ENCODE peak calls at places on chromosomes 12 and 14, in eight cellular contexts. G is fibroblast of lung, K is RPMI8226, Y is osteocyte, R is posterior cingulate gyrus, V is endothelial cell, W is cardiac fibroblast, H is amniotic stem cell. Q is an unnamed sample.

GRCh38 chr12:84969226-84969625 is 56.6 kb upstream of the SLC6A15 start:
- DNase-seq in W (no peak), H (no peak), V (no peak), G (no peak), R (no peak), Y (no peak), K (no peak), Q (no peak)

GRCh38 chr14:81401420-81402122 is 1.4 kb upstream of the STON2 start:
- DNase-seq in K (peak), G (peak), R (no peak), H (no peak), W (peak), V (no peak), Y (no peak), Q (no peak)

GRCh38 chr12:4270670-4271432 is 2.7 kb upstream of the CCND2 start:
- DNase-seq in R (no peak), W (peak), H (no peak), G (peak), K (peak), Y (peak), V (peak), Q (peak)

GRCh38 chr14:63011609-63012008 is 33.6 kb downstream of the KCNH5 start:
- DNase-seq in V (no peak), K (no peak), R (no peak), G (peak), H (no peak), W (no peak), Y (no peak), Q (no peak)

GRCh38 chr12:29782821-29783772 is 645 bp downstream of the TMTC1 start:
- DNase-seq in W (peak), R (peak), H (no peak), G (peak), V (peak), K (peak), Y (peak), Q (peak)

GRCh38 chr12:89206375-89206774 is 145.9 kb downstream of the DUSP6 start:
- DNase-seq in W (no peak), H (no peak), K (no peak), R (no peak), G (no peak), V (no peak), Y (no peak), Q (no peak)

GRCh38 chr12:132729541-132730320 is 19.1 kb downstream of the PGAM5 start:
- DNase-seq in G (no peak), H (no peak), W (peak), Y (no peak), V (no peak), R (peak), K (no peak), Q (no peak)

GRCh38 chr12:102955926-102956737 is 1.3 kb upstream of the ASCL1 start:
- DNase-seq in K (no peak), Y (no peak), R (no peak), W (no peak), H (no peak), G (no peak), V (peak), Q (no peak)

GRCh38 chr12:55743967-55744931 is 1.3 kb downstream of the GDF11 start:
- DNase-seq in W (no peak), H (no peak), V (no peak), Y (no peak), G (no peak), R (no peak), K (peak), Q (no peak)

GRCh38 chr12:22656835-22657234 is 31.9 kb downstream of the ETNK1 start:
- DNase-seq in W (no peak), H (no peak), V (no peak), G (no peak), K (no peak), R (no peak), Y (no peak), Q (no peak)

GRCh38 chr12:131628766-131629448 is 82.0 kb upstream of the SFSWAP start:
- DNase-seq in V (no peak), R (no peak), K (no peak), W (no peak), H (no peak), G (no peak), Y (no peak), Q (no peak)

GRCh38 chr14:94936411-94936892 is 166.5 kb upstream of the GSC start:
- DNase-seq in K (no peak), H (no peak), R (peak), W (peak), Y (no peak), V (no peak), G (peak), Q (no peak)

GRCh38 chr12:24404086-24404815 is 454.8 kb upstream of the SOX5 start:
- DNase-seq in W (peak), K (no peak), R (no peak), G (peak), H (no peak), V (no peak), Y (no peak), Q (no peak)

GRCh38 chr14:75884198-75884611 is 97.6 kb downstream of the TGFB3 start:
- DNase-seq in R (no peak), V (peak), H (peak), W (peak), Y (peak), G (peak), K (no peak), Q (no peak)

GRCh38 chr14:95514131-95515079 is 2.0 kb downstream of the SYNE3 start:
- DNase-seq in H (no peak), R (no peak), W (no peak), Y (no peak), V (no peak), K (peak), G (no peak), Q (no peak)

GRCh38 chr14:58705066-58705465 is 67.3 kb downstream of the DACT1 start:
- DNase-seq in Y (no peak), K (no peak), W (no peak), V (no peak), H (no peak), R (no peak), G (peak), Q (no peak)

GRCh38 chr12:76790564-76791552 is 26.9 kb downstream of the ZDHHC17 start:
- DNase-seq in H (no peak), R (no peak), K (peak), Y (no peak), W (peak), G (peak), V (no peak), Q (no peak)

GRCh38 chr14:89386214-89386886 is 30.7 kb downstream of the FOXN3 start:
- DNase-seq in R (no peak), Y (no peak), G (peak), W (peak), V (no peak), K (no peak), H (no peak), Q (no peak)

GRCh38 chr12:112627851-112628250 is 163.7 kb upstream of the RPH3A start:
- DNase-seq in H (no peak), K (no peak), V (peak), G (no peak), W (no peak), Y (no peak), R (no peak), Q (no peak)

GRCh38 chr12:47825239-47825639 is 5.5 kb upstream of the HDAC7 start:
- DNase-seq in H (no peak), Y (no peak), V (no peak), G (no peak), R (no peak), K (no peak), W (no peak), Q (no peak)

GRCh38 chr12:7114851-7115250 is 5.8 kb upstream of the C1RL start:
- DNase-seq in V (no peak), R (no peak), Y (no peak), G (no peak), H (no peak), K (no peak), W (no peak), Q (no peak)

GRCh38 chr12:46675736-46676135 is 150.1 kb downstream of the SLC38A4 start:
- DNase-seq in V (peak), H (no peak), R (no peak), W (peak), Y (no peak), K (peak), G (peak), Q (peak)

GRCh38 chr12:94010307-94010706 is 138.1 kb upstream of the PLXNC1 start:
- DNase-seq in G (no peak), R (no peak), W (no peak), H (no peak), Y (no peak), V (no peak), K (no peak), Q (peak)

GRCh38 chr12:132689227-132689626 is 1.8 kb downstream of the PXMP2 start:
- DNase-seq in V (no peak), Y (no peak), K (no peak), G (no peak), H (no peak), R (no peak), W (no peak), Q (no peak)